ENCODE peak calls at places on chromosomes 11 and 22, in eight cellular contexts. U is activated naive CD4-positive, alpha-beta T cell; C is NCI-H1092 treated with DMSO at 0.1 percent for 48 hours; Z is central memory CD4-positive, alpha-beta T cell; L is Peyer's patch; D is HCT116; M is progenitor cell of endocrine pancreas; S is HuH-7.5. J is an unnamed sample.

GRCh38 chr11:75543808-75544207 is 18.1 kb upstream of the GDPD5 start:
- DNase-seq in U (no peak), C (no peak), Z (no peak), L (no peak), D (no peak), M (no peak), S (no peak), J (no peak)

GRCh38 chr11:2655834-2656622 is 43.8 kb downstream of the KCNQ1OT1 start:
- DNase-seq in U (no peak), C (peak), Z (no peak), L (no peak), D (no peak), M (no peak), S (no peak), J (no peak)

GRCh38 chr11:116885951-116886629 is 48.7 kb upstream of the APOA1 start:
- DNase-seq in U (no peak), C (no peak), Z (no peak), L (no peak), D (no peak), M (no peak), S (no peak), J (peak)

GRCh38 chr22:42461511-42461910 is 29.3 kb upstream of the NFAM1 start:
- DNase-seq in U (no peak), C (peak), Z (no peak), L (no peak), D (no peak), M (no peak), S (no peak), J (no peak)

GRCh38 chr11:10398525-10398924 is 56.5 kb upstream of the AMPD3 start:
- DNase-seq in U (no peak), C (no peak), Z (no peak), L (no peak), D (no peak), M (no peak), S (no peak), J (no peak)

GRCh38 chr11:94574193-94574961 is 7.2 kb downstream of the PIWIL4 start:
- DNase-seq in U (no peak), C (no peak), Z (no peak), L (no peak), D (no peak), M (no peak), S (no peak), J (no peak)

GRCh38 chr11:6570691-6571427 is 32.6 kb downstream of the RRP8 start:
- DNase-seq in U (no peak), C (no peak), Z (no peak), L (no peak), D (no peak), M (no peak), S (no peak), J (peak)

GRCh38 chr22:37018815-37019308 is 385 bp downstream of the TST start:
- DNase-seq in U (no peak), C (no peak), Z (no peak), L (peak), D (no peak), M (no peak), S (no peak), J (peak)

GRCh38 chr22:43826142-43827093 is 14.3 kb upstream of the EFCAB6 start:
- DNase-seq in U (no peak), C (no peak), Z (no peak), L (no peak), D (no peak), M (no peak), S (no peak), J (peak)

GRCh38 chr22:49705631-49706352 is 121.9 kb downstream of the BRD1 start:
- DNase-seq in U (no peak), C (no peak), Z (no peak), L (no peak), D (no peak), M (no peak), S (no peak), J (no peak)

GRCh38 chr11:12922418-12922817 is 86.7 kb upstream of the RASSF10 start:
- DNase-seq in U (no peak), C (no peak), Z (no peak), L (no peak), D (no peak), M (no peak), S (no peak), J (no peak)

GRCh38 chr11:123409886-123410549 is 20.1 kb upstream of the GRAMD1B start:
- DNase-seq in U (no peak), C (no peak), Z (no peak), L (no peak), D (no peak), M (no peak), S (no peak), J (no peak)

GRCh38 chr11:63919267-63920125 is 2.5 kb upstream of the RCOR2 start:
- DNase-seq in U (no peak), C (no peak), Z (no peak), L (no peak), D (no peak), M (no peak), S (no peak), J (peak)

GRCh38 chr11:57403176-57404147 is 13.0 kb upstream of the PRG2 start:
- DNase-seq in U (no peak), C (no peak), Z (no peak), L (no peak), D (no peak), M (no peak), S (no peak), J (no peak)

GRCh38 chr22:32037236-32037635 is 5.8 kb upstream of the SLC5A1 start:
- DNase-seq in U (no peak), C (no peak), Z (no peak), L (no peak), D (no peak), M (no peak), S (no peak), J (no peak)

GRCh38 chr11:97336064-97336463 is 946.3 kb downstream of the JRKL start:
- DNase-seq in U (no peak), C (no peak), Z (no peak), L (no peak), D (no peak), M (no peak), S (no peak), J (no peak)

GRCh38 chr11:95991101-95991500 is 67.2 kb upstream of the MTMR2 start:
- DNase-seq in U (no peak), C (no peak), Z (no peak), L (no peak), D (no peak), M (no peak), S (no peak), J (no peak)

GRCh38 chr22:20545681-20546521 is 38.5 kb downstream of the MED15 start:
- DNase-seq in U (no peak), C (no peak), Z (no peak), L (no peak), D (no peak), M (no peak), S (no peak), J (no peak)

GRCh38 chr11:114771172-114771571 is 92.8 kb downstream of the NXPE2 start:
- DNase-seq in U (no peak), C (no peak), Z (no peak), L (no peak), D (no peak), M (no peak), S (no peak), J (no peak)

GRCh38 chr11:19753451-19754041 is 40.9 kb downstream of the NAV2 start:
- DNase-seq in U (no peak), C (no peak), Z (no peak), L (no peak), D (no peak), M (no peak), S (no peak), J (no peak)

GRCh38 chr11:1293619-1294015 is 15.8 kb downstream of the TOLLIP start:
- DNase-seq in U (no peak), C (no peak), Z (no peak), L (no peak), D (no peak), M (no peak), S (no peak), J (no peak)

J was measured in head of caudate nucleus.